ENCODE peak calls at places on chromosomes 5 and 9, in six cellular contexts. C is epithelial cell of esophagus, R is astrocyte of the spinal cord, L is fibroblast of mammary gland, J is GM23338, S is lung. U is an unnamed sample.

GRCh38 chr9:95035846-95036245 is 281.7 kb downstream of the FANCC start:
- DNase-seq in C (no peak), R (no peak), L (no peak), J (no peak), S (no peak), U (no peak)

GRCh38 chr9:135591491-135592330 is 30.2 kb downstream of the PAEP start:
- DNase-seq in C (no peak), R (no peak), L (no peak), J (no peak), S (no peak), U (no peak)

GRCh38 chr9:135081264-135081660 is 6.2 kb upstream of the OLFM1 start:
- DNase-seq in C (no peak), R (no peak), L (no peak), J (no peak), S (no peak), U (no peak)

GRCh38 chr9:125375820-125376219 is 114.2 kb downstream of the GAPVD1 start:
- DNase-seq in C (no peak), R (no peak), L (no peak), J (no peak), S (no peak), U (no peak)

GRCh38 chr9:93577045-93577939 is 908 bp downstream of the PHF2 start:
- DNase-seq in C (peak), R (no peak), L (no peak), J (peak), S (peak), U (no peak)

GRCh38 chr9:96020822-96021615 is 145.5 kb downstream of the ERCC6L2 start:
- DNase-seq in C (peak), R (peak), L (no peak), J (peak), S (peak), U (no peak)

GRCh38 chr5:66986009-66986408 is 210.6 kb downstream of the CD180 start:
- DNase-seq in C (no peak), R (no peak), L (no peak), J (no peak), S (no peak), U (no peak)

GRCh38 chr9:83067579-83067978 is 4.6 kb upstream of the RASEF start:
- DNase-seq in C (no peak), R (no peak), L (peak), J (no peak), S (no peak), U (no peak)

GRCh38 chr9:90724880-90725279 is 76.7 kb upstream of the SYK start:
- DNase-seq in C (no peak), R (no peak), L (no peak), J (no peak), S (no peak), U (no peak)

GRCh38 chr5:115296130-115296997 is at the start of gene CCDC112:
- DNase-seq in C (peak), R (peak), L (peak), J (peak), S (peak), U (peak)

GRCh38 chr9:121818016-121818661 is 166.7 kb downstream of the DAB2IP start:
- DNase-seq in C (no peak), R (no peak), L (no peak), J (no peak), S (no peak), U (no peak)

GRCh38 chr9:81844131-81844567 is 84.1 kb upstream of the SPATA31D4 start:
- DNase-seq in C (peak), R (no peak), L (no peak), J (no peak), S (no peak), U (no peak)

GRCh38 chr5:1545798-1546355 is 22.1 kb upstream of the LPCAT1 start:
- DNase-seq in C (peak), R (no peak), L (peak), J (no peak), S (peak), U (no peak)

GRCh38 chr5:106171708-106172107 is 1499.0 kb downstream of the EFNA5 start:
- DNase-seq in C (peak), R (peak), L (no peak), J (no peak), S (no peak), U (no peak)

GRCh38 chr9:81559197-81559596 is 130.2 kb downstream of the TLE1 start:
- DNase-seq in C (no peak), R (no peak), L (no peak), J (no peak), S (no peak), U (no peak)

GRCh38 chr9:126113756-126114408 is 212.7 kb upstream of the MVB12B start:
- DNase-seq in C (no peak), R (no peak), L (no peak), J (no peak), S (no peak), U (no peak)

GRCh38 chr9:106954562-106954961 is 91.6 kb downstream of the ZNF462 start:
- DNase-seq in C (peak), R (no peak), L (no peak), J (no peak), S (no peak), U (no peak)

GRCh38 chr5:74389531-74390305 is 250.8 kb downstream of the ENC1 start:
- DNase-seq in C (peak), R (no peak), L (peak), J (no peak), S (no peak), U (no peak)

GRCh38 chr9:131731237-131731995 is 8.5 kb downstream of the RAPGEF1 start:
- DNase-seq in C (peak), R (no peak), L (peak), J (no peak), S (no peak), U (no peak)

GRCh38 chr5:172415615-172416275 is 38.6 kb downstream of the SH3PXD2B start:
- DNase-seq in C (no peak), R (no peak), L (no peak), J (no peak), S (no peak), U (no peak)

GRCh38 chr9:132164604-132165362 is 2.9 kb downstream of the NTNG2 start:
- DNase-seq in C (no peak), R (no peak), L (peak), J (no peak), S (peak), U (no peak)

GRCh38 chr5:69006030-69006429 is 87.8 kb upstream of the SLC30A5 start:
- DNase-seq in C (no peak), R (no peak), L (no peak), J (no peak), S (no peak), U (no peak)

GRCh38 chr5:69010443-69010842 is 83.4 kb upstream of the SLC30A5 start:
- DNase-seq in C (no peak), R (no peak), L (no peak), J (no peak), S (no peak), U (no peak)

GRCh38 chr5:69004127-69004526 is 89.7 kb upstream of the SLC30A5 start:
- DNase-seq in C (no peak), R (no peak), L (no peak), J (no peak), S (no peak), U (no peak)

GRCh38 chr5:69007086-69007672 is 86.6 kb upstream of the SLC30A5 start:
- DNase-seq in C (no peak), R (no peak), L (no peak), J (no peak), S (no peak), U (no peak)

GRCh38 chr5:69007726-69008368 is 86.0 kb upstream of the SLC30A5 start:
- DNase-seq in C (peak), R (peak), L (peak), J (peak), S (peak), U (peak)
- TF ChIP-seq CTCF in C (peak), R (peak), L (peak), J (peak), S (peak), U (peak)

GRCh38 chr9:3850083-3850482 is 324.3 kb upstream of the RFX3 start:
- DNase-seq in C (no peak), R (no peak), L (no peak), J (no peak), S (no peak), U (no peak)

GRCh38 chr9:3847377-3847776 is 321.6 kb upstream of the RFX3 start:
- DNase-seq in C (no peak), R (no peak), L (no peak), J (no peak), S (no peak), U (no peak)

GRCh38 chr9:3852545-3852944 is 326.7 kb upstream of the RFX3 start:
- DNase-seq in C (no peak), R (no peak), L (no peak), J (no peak), S (no peak), U (no peak)

GRCh38 chr9:3845549-3845948 is 319.7 kb upstream of the RFX3 start:
- DNase-seq in C (no peak), R (no peak), L (no peak), J (no peak), S (no peak), U (no peak)

GRCh38 chr9:3848445-3849114 is 322.8 kb upstream of the RFX3 start:
- DNase-seq in C (peak), R (peak), L (peak), J (peak), S (no peak), U (no peak)
- TF ChIP-seq CTCF in C (peak), R (peak), L (no peak), J (peak), S (no peak), U (peak)

GRCh38 chr9:35835216-35835604 is 6.2 kb downstream of the TMEM8B start:
- DNase-seq in C (peak), R (no peak), L (no peak), J (peak), S (no peak), U (no peak)
- TF ChIP-seq CTCF in C (peak), R (peak), L (peak), J (peak), S (no peak), U (peak)

DNA sequence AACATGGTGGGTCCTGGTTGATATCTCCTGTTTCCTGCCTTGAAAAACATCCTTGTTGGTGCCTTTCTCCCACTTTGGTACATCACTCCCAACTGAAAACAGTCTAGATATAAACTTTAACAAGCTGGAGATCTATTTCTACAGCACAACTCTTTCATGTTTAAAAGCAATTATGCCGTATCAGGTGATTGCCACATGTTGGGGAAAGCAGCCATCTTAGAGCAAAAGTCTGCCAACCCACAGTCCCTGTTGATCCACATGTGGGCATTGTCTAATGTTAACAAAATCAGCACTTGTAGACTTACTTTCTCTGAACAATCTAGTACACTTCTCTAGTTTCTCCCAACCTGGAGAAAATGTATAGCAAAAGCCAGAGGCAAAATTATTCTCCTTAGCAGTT is 104.1 kb downstream of the PRDM6 start:
- DNase-seq in C (no peak), R (no peak), L (no peak), J (no peak), S (no peak), U (no peak)
- TF ChIP-seq CTCF in C (no peak), R (no peak), L (no peak), J (no peak), S (no peak), U (no peak)

GRCh38 chr5:10676946-10677345 is 84.1 kb downstream of the DAP start:
- DNase-seq in C (no peak), R (no peak), L (no peak), J (no peak), S (no peak), U (no peak)

GRCh38 chr5:10679336-10679988 is 81.6 kb downstream of the DAP start:
- DNase-seq in C (no peak), R (no peak), L (no peak), J (no peak), S (no peak), U (no peak)

GRCh38 chr5:10678236-10678635 is 82.8 kb downstream of the DAP start:
- DNase-seq in C (no peak), R (peak), L (no peak), J (no peak), S (no peak), U (no peak)

GRCh38 chr5:10676224-10676623 is 84.8 kb downstream of the DAP start:
- DNase-seq in C (no peak), R (no peak), L (no peak), J (no peak), S (no peak), U (no peak)

DNA sequence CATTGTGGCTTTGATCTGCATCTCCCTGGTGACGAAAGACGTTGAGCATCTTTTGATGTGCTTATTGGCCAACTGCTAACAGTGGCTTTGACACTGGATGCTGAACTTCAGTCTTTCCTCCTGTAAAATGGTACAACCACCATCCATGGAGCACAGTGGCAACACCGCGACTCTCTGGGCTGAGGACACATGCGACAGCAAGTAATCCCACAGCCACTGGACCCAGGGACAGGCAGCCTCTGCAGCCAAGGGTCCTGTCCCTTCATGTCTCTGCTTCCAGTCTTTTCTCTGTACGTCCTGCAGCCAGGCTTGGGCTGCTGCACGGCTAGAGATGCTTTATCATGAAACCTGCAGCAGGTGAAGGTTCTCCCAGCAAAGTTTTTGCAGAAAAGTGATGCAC is 83.5 kb downstream of the DAP start:
- DNase-seq in C (no peak), R (no peak), L (no peak), J (no peak), S (no peak), U (no peak)
- TF ChIP-seq CTCF in C (no peak), R (no peak), L (no peak), J (no peak), S (no peak), U (no peak)

GRCh38 chr9:89603629-89604462 is 966 bp upstream of the GADD45G start:
- DNase-seq in C (peak), R (peak), L (no peak), J (peak), S (peak), U (no peak)
- TF ChIP-seq CTCF in C (peak), R (peak), L (peak), J (peak), S (no peak), U (peak)

DNA sequence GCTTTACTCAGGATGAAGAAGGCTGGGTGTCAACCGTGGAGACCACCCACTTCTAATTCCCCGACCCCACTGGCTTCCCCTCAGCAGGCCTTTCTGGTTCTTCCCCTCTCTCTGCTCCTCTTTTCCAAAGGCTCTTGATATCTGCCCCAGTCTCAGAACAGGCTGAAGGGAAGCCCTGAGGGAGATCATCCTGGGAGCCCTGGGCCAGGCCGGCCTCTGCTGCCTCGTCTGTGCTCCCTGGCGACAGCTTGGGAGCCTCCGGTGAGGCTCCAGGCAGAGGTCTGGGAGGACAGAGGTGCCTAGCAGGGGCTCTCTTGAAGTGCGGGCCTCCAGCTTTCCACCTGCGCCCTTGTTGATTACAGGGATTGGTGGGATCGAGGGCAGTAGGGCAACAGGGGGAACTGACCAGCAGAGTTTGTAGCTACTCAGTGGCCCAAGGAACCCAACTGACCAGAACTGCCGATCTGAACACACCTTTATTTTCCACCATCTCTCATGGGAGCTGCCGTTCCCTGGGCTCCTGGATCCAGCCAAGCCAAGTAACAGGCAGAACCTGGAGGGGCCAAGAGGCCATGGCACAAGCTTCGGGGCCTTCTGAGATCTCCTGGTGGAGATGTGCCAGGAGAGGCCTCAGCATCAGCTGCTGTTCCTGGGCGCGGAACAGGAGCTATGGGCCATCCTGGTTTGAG is 198.5 kb downstream of the CACNA1B start:
- DNase-seq in C (no peak), R (no peak), L (no peak), J (no peak), S (no peak), U (no peak)
- TF ChIP-seq CTCF in C (no peak), R (no peak), L (no peak), J (no peak), S (no peak), U (no peak)

DNA sequence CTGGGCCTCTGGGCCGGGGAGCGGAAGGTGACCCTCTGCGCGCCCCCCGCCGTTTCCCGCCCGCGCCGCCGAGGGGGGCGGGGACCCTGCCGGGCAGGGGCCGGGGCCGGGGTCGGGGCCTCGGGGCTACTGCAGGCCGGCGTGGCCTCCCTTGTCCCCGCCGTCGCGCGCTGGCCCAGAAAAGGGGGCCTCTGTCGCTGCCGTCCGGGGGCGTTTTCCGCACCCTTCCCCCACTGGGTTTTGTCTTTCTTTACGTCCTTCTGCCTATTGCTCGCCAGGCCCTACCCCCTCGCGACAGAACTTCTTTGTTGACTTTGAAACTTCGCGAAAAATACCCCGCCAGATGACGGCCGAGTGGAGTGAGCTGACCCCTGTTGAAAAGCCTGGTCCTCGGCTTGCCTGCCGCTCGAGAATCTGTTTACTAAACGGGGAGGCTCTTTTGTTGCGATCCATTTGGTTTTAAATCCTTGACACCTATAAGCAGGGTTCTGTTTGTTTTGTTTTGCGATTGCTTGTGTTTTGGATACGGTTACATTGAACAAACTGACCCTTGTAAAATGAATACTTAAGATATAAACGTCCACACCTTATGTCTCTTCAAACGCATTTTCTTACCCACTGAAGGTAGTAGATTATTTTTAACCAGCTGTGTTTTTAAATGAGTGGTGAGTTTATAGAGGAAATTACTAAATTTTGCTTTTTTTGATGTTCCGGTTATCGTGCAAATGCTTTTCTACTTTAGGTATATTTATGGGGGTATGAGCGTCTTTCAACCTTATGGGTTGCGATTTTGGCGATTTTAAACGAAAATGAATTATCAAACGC is 765 bp downstream of the MARCHF6 start:
- DNase-seq in C (peak), R (peak), L (peak), J (peak), S (no peak), U (no peak)
- TF ChIP-seq CTCF in C (no peak), R (no peak), L (no peak), J (no peak), S (no peak), U (no peak)

GRCh38 chr9:99826579-99826978 is 4.9 kb downstream of the NR4A3 start:
- DNase-seq in C (peak), R (no peak), L (no peak), J (no peak), S (no peak), U (no peak)

GRCh38 chr9:99822596-99823391 is 1.1 kb downstream of the NR4A3 start:
- DNase-seq in C (peak), R (peak), L (peak), J (peak), S (peak), U (no peak)

GRCh38 chr9:99823392-99824377 is 2.0 kb downstream of the NR4A3 start:
- DNase-seq in C (peak), R (peak), L (peak), J (peak), S (peak), U (peak)

GRCh38 chr9:99825158-99826046 is 3.7 kb downstream of the NR4A3 start:
- DNase-seq in C (no peak), R (no peak), L (no peak), J (peak), S (no peak), U (no peak)

GRCh38 chr9:99824378-99825157 is 2.9 kb downstream of the NR4A3 start:
- DNase-seq in C (peak), R (peak), L (no peak), J (peak), S (peak), U (peak)
- TF ChIP-seq CTCF in C (peak), R (peak), L (peak), J (peak), S (no peak), U (peak)